ENCODE peak calls at places on chromosomes 6 and 20, in ten cellular contexts. G is RPMI7951; N is suprapubic skin; J is T47D; I is mesenchymal stem cell; H is M059J; E is activated T-cell treated with anti-CD3 and anti-CD28 coated beads, Interleukin-2, amount 50 U/mL, for 24 hours; A is pancreas; B is fibroblast of the aortic adventitia; F is NCI-H460. D is an unnamed sample.

GRCh38 chr20:50523552-50524167 is 13.5 kb downstream of the PTPN1 start:
- DNase-seq in I (no peak), N (no peak), F (no peak), E (no peak), H (no peak), B (no peak), J (no peak), A (no peak), G (no peak), D (no peak)

GRCh38 chr20:51160011-51160410 is 137.1 kb upstream of the KCNG1 start:
- DNase-seq in B (no peak), I (no peak), J (no peak), E (no peak), A (no peak), N (no peak), H (no peak), G (no peak), F (no peak), D (no peak)

GRCh38 chr6:53041356-53041755 is 23.8 kb upstream of the FBXO9 start:
- DNase-seq in B (peak; percentile 52), J (no peak), A (no peak), E (no peak), G (peak; percentile 19), N (no peak), I (peak; percentile 31), H (peak; percentile 62), F (no peak), D (no peak)

GRCh38 chr6:151536280-151536534 is 42.4 kb downstream of the CCDC170 start:
- DNase-seq in B (no peak), J (no peak), A (no peak), H (no peak), F (no peak), G (no peak), N (no peak), E (no peak), I (no peak), D (no peak)

GRCh38 chr6:14550817-14551216 is 433.2 kb downstream of the CD83 start:
- DNase-seq in J (no peak), B (peak; percentile 79), N (no peak), E (no peak), A (no peak), H (no peak), I (no peak), G (peak; percentile 52), F (no peak), D (no peak)

GRCh38 chr6:140208286-140208685 is 833.8 kb upstream of the CITED2 start:
- DNase-seq in H (no peak), N (no peak), J (no peak), B (no peak), I (peak; percentile 10), A (no peak), F (no peak), G (peak; percentile 23), E (no peak), D (no peak)

GRCh38 chr6:3804981-3805380 is 44.2 kb upstream of the FAM50B start:
- DNase-seq in N (no peak), E (no peak), I (no peak), F (no peak), B (peak; percentile 50), G (no peak), A (no peak), H (peak; percentile 40), J (no peak), D (no peak)

GRCh38 chr6:42387336-42387735 is 64.4 kb downstream of the TRERF1 start:
- DNase-seq in F (no peak), N (no peak), B (no peak), G (no peak), J (no peak), A (no peak), I (no peak), H (peak; percentile 57), E (no peak), D (no peak)

GRCh38 chr6:11921017-11921438 is 91.1 kb upstream of the HIVEP1 start:
- DNase-seq in H (peak; percentile 98), F (peak; percentile 26), I (peak; percentile 96), N (no peak), A (no peak), E (no peak), G (peak; percentile 95), J (no peak), B (peak; percentile 93), D (no peak)

GRCh38 chr20:53360815-53361214 is 232.8 kb downstream of the ZNF217 start:
- DNase-seq in A (no peak), N (no peak), G (no peak), H (no peak), B (no peak), J (no peak), F (no peak), E (no peak), I (no peak), D (no peak)

GRCh38 chr6:82507112-82507511 is 143.5 kb downstream of the TPBG start:
- DNase-seq in A (no peak), H (no peak), N (no peak), B (no peak), G (peak; percentile 90), I (no peak), F (no peak), E (no peak), J (no peak), D (no peak)

GRCh38 chr6:4732691-4733315 is 43.4 kb upstream of the CDYL start:
- DNase-seq in F (peak; percentile 36), N (no peak), A (no peak), G (peak; percentile 96), J (no peak), E (no peak), B (peak; percentile 81), I (peak; percentile 95), H (peak; percentile 98), D (no peak)

GRCh38 chr20:50195524-50196120 is 5.0 kb downstream of the CEBPB start:
- DNase-seq in F (no peak), I (peak; percentile 28), J (no peak), B (no peak), G (no peak), E (no peak), A (no peak), N (no peak), H (peak; percentile 35), D (no peak)

GRCh38 chr6:45657243-45657642 is 279.5 kb upstream of the SUPT3H start:
- DNase-seq in G (peak; percentile 81), I (peak; percentile 50), F (no peak), N (peak; percentile 8), A (no peak), B (peak; percentile 31), J (no peak), H (peak; percentile 69), E (no peak), D (no peak)

GRCh38 chr6:113595921-113596376 is 261.2 kb upstream of the MARCKS start:
- DNase-seq in E (no peak), G (peak; percentile 18), F (no peak), H (peak; percentile 22), B (peak; percentile 76), N (no peak), J (peak; percentile 22), A (no peak), I (peak; percentile 45), D (no peak)

GRCh38 chr20:17499041-17499440 is 32.1 kb downstream of the BFSP1 start:
- DNase-seq in H (peak; percentile 72), F (no peak), G (no peak), N (peak; percentile 40), B (no peak), J (no peak), A (no peak), I (peak; percentile 12), E (no peak), D (no peak)

GRCh38 chr6:147099974-147100373 is 104.2 kb upstream of the STXBP5 start:
- DNase-seq in E (no peak), J (no peak), A (no peak), I (peak; percentile 41), N (no peak), G (peak; percentile 58), B (peak; percentile 84), H (peak; percentile 78), F (no peak), D (no peak)

GRCh38 chr6:108767418-108768175 is 80.6 kb upstream of the ARMC2 start:
- DNase-seq in J (no peak), F (no peak), A (no peak), E (no peak), H (no peak), G (no peak), B (no peak), I (no peak), N (no peak), D (no peak)

GRCh38 chr6:29827579-29828470 is at the start of gene HLA-G:
- DNase-seq in A (peak; percentile 65), N (no peak), F (no peak), H (no peak), G (no peak), J (no peak), B (no peak), E (no peak), I (no peak), D (no peak)

GRCh38 chr6:170080828-170081368 is 210.0 kb downstream of the DLL1 start:
- DNase-seq in F (no peak), I (no peak), E (peak; percentile 12), H (no peak), A (peak; percentile 48), J (no peak), B (no peak), N (peak; percentile 56), G (no peak), D (peak; percentile 35)

GRCh38 chr20:44678990-44679611 is 27.6 kb upstream of the ADA start:
- DNase-seq in B (no peak), J (no peak), E (no peak), F (no peak), H (no peak), G (no peak), N (no peak), A (no peak), I (no peak), D (no peak)

GRCh38 chr6:30926644-30927043 is 5.3 kb downstream of the SFTA2 start:
- DNase-seq in A (no peak), E (no peak), I (no peak), N (no peak), F (no peak), B (no peak), H (peak; percentile 43), J (no peak), G (no peak), D (no peak)

GRCh38 chr20:58691405-58691772 is 1.2 kb upstream of the NPEPL1 start:
- DNase-seq in H (no peak), F (no peak), A (no peak), E (no peak), J (no peak), G (no peak), I (no peak), N (no peak), B (no peak), D (peak; percentile 46)